ENCODE peak calls at places on chromosomes 3 and 15, in seven cellular contexts. One of them, this sample, is unnamed.
A peak's percentile ranks its signal among the peaks of the same experiment; 100 is the strongest.

GRCh38 chr3:186953011-186953487 is 22.7 kb downstream of the ST6GAL1 start:
- DNase-seq in H9: no peak
- DNase-seq in fibroblast of pulmonary artery: peak; percentile 69
- DNase-seq in dorsolateral prefrontal cortex: no peak
- DNase-seq in RWPE1: no peak
- DNase-seq in GM23338: no peak
- DNase-seq in transverse colon: no peak
- DNase-seq in this sample: no peak

GRCh38 chr3:192831111-192831644 is 86.5 kb downstream of the MB21D2 start:
- DNase-seq in H9: no peak
- DNase-seq in fibroblast of pulmonary artery: peak; percentile 82
- DNase-seq in dorsolateral prefrontal cortex: no peak
- DNase-seq in RWPE1: no peak
- DNase-seq in GM23338: no peak
- DNase-seq in transverse colon: no peak
- DNase-seq in this sample: no peak

GRCh38 chr3:53773586-53774368 is 72.4 kb downstream of the CHDH start:
- DNase-seq in H9: no peak
- DNase-seq in fibroblast of pulmonary artery: peak; percentile 76
- DNase-seq in dorsolateral prefrontal cortex: peak; percentile 53
- DNase-seq in RWPE1: no peak
- DNase-seq in GM23338: no peak
- DNase-seq in transverse colon: no peak
- DNase-seq in this sample: peak; percentile 32

GRCh38 chr3:123390865-123391613 is 57.9 kb downstream of the ADCY5 start:
- DNase-seq in H9: no peak
- DNase-seq in fibroblast of pulmonary artery: no peak
- DNase-seq in dorsolateral prefrontal cortex: no peak
- DNase-seq in RWPE1: no peak
- DNase-seq in GM23338: no peak
- DNase-seq in transverse colon: no peak
- DNase-seq in this sample: no peak

GRCh38 chr3:181363231-181363630 is 348.5 kb upstream of the SOX2 start:
- DNase-seq in H9: no peak
- DNase-seq in fibroblast of pulmonary artery: no peak
- DNase-seq in dorsolateral prefrontal cortex: no peak
- DNase-seq in RWPE1: no peak
- DNase-seq in GM23338: no peak
- DNase-seq in transverse colon: no peak
- DNase-seq in this sample: no peak

GRCh38 chr3:39990532-39990931 is 181.1 kb downstream of the MYRIP start:
- DNase-seq in H9: peak; percentile 32
- DNase-seq in fibroblast of pulmonary artery: peak; percentile 74
- DNase-seq in dorsolateral prefrontal cortex: no peak
- DNase-seq in RWPE1: peak; percentile 44
- DNase-seq in GM23338: peak; percentile 83
- DNase-seq in transverse colon: peak; percentile 18
- DNase-seq in this sample: no peak

GRCh38 chr15:27638950-27639349 is 460.2 kb downstream of the OCA2 start:
- DNase-seq in H9: no peak
- DNase-seq in fibroblast of pulmonary artery: no peak
- DNase-seq in dorsolateral prefrontal cortex: no peak
- DNase-seq in RWPE1: no peak
- DNase-seq in GM23338: peak; percentile 44
- DNase-seq in transverse colon: no peak
- DNase-seq in this sample: no peak

GRCh38 chr3:24166518-24166917 is 221.4 kb downstream of the NR1D2 start:
- DNase-seq in H9: no peak
- DNase-seq in fibroblast of pulmonary artery: no peak
- DNase-seq in dorsolateral prefrontal cortex: no peak
- DNase-seq in RWPE1: no peak
- DNase-seq in GM23338: peak; percentile 59
- DNase-seq in transverse colon: no peak
- DNase-seq in this sample: no peak

GRCh38 chr3:195154111-195154791 is 116.7 kb downstream of the XXYLT1 start:
- DNase-seq in H9: no peak
- DNase-seq in fibroblast of pulmonary artery: peak; percentile 76
- DNase-seq in dorsolateral prefrontal cortex: no peak
- DNase-seq in RWPE1: no peak
- DNase-seq in GM23338: no peak
- DNase-seq in transverse colon: no peak
- DNase-seq in this sample: no peak

GRCh38 chr3:59016930-59017616 is 32.8 kb downstream of the CFAP20DC start:
- DNase-seq in H9: no peak
- DNase-seq in fibroblast of pulmonary artery: no peak
- DNase-seq in dorsolateral prefrontal cortex: no peak
- DNase-seq in RWPE1: no peak
- DNase-seq in GM23338: no peak
- DNase-seq in transverse colon: no peak
- DNase-seq in this sample: no peak

GRCh38 chr3:50648944-50649343 is 25.8 kb upstream of the DOCK3 start:
- DNase-seq in H9: no peak
- DNase-seq in fibroblast of pulmonary artery: no peak
- DNase-seq in dorsolateral prefrontal cortex: no peak
- DNase-seq in RWPE1: no peak
- DNase-seq in GM23338: no peak
- DNase-seq in transverse colon: no peak
- DNase-seq in this sample: no peak

GRCh38 chr3:17577795-17578520 is 164.5 kb downstream of the TBC1D5 start:
- DNase-seq in H9: no peak
- DNase-seq in fibroblast of pulmonary artery: peak; percentile 39
- DNase-seq in dorsolateral prefrontal cortex: no peak
- DNase-seq in RWPE1: peak; percentile 1
- DNase-seq in GM23338: no peak
- DNase-seq in transverse colon: no peak
- DNase-seq in this sample: no peak

GRCh38 chr3:134737520-134737919 is 57.5 kb upstream of the EPHB1 start:
- DNase-seq in H9: no peak
- DNase-seq in fibroblast of pulmonary artery: no peak
- DNase-seq in dorsolateral prefrontal cortex: no peak
- DNase-seq in RWPE1: no peak
- DNase-seq in GM23338: no peak
- DNase-seq in transverse colon: no peak
- DNase-seq in this sample: no peak

GRCh38 chr3:172104471-172105072 is 65.2 kb downstream of the FNDC3B start:
- DNase-seq in H9: peak; percentile 73
- DNase-seq in fibroblast of pulmonary artery: peak; percentile 57
- DNase-seq in dorsolateral prefrontal cortex: no peak
- DNase-seq in RWPE1: no peak
- DNase-seq in GM23338: peak; percentile 88
- DNase-seq in transverse colon: no peak
- DNase-seq in this sample: no peak

GRCh38 chr15:42001236-42001635 is 19.6 kb downstream of the PLA2G4E start:
- DNase-seq in H9: no peak
- DNase-seq in fibroblast of pulmonary artery: no peak
- DNase-seq in dorsolateral prefrontal cortex: no peak
- DNase-seq in RWPE1: no peak
- DNase-seq in GM23338: no peak
- DNase-seq in transverse colon: no peak
- DNase-seq in this sample: no peak

GRCh38 chr3:111723293-111723963 is 128.3 kb upstream of the ZBED2 start:
- DNase-seq in H9: no peak
- DNase-seq in fibroblast of pulmonary artery: peak; percentile 92
- DNase-seq in dorsolateral prefrontal cortex: no peak
- DNase-seq in RWPE1: no peak
- DNase-seq in GM23338: no peak
- DNase-seq in transverse colon: no peak
- DNase-seq in this sample: no peak

GRCh38 chr3:10017636-10018292 is 8.5 kb upstream of the FANCD2 start:
- DNase-seq in H9: no peak
- DNase-seq in fibroblast of pulmonary artery: peak; percentile 43
- DNase-seq in dorsolateral prefrontal cortex: no peak
- DNase-seq in RWPE1: no peak
- DNase-seq in GM23338: no peak
- DNase-seq in transverse colon: no peak
- DNase-seq in this sample: no peak

GRCh38 chr15:79299836-79300235 is 11.1 kb upstream of the TMED3 start:
- DNase-seq in H9: no peak
- DNase-seq in fibroblast of pulmonary artery: no peak
- DNase-seq in dorsolateral prefrontal cortex: no peak
- DNase-seq in RWPE1: no peak
- DNase-seq in GM23338: no peak
- DNase-seq in transverse colon: no peak
- DNase-seq in this sample: no peak

GRCh38 chr15:79292011-79292410 is 9.5 kb downstream of the ANKRD34C start:
- DNase-seq in H9: no peak
- DNase-seq in fibroblast of pulmonary artery: no peak
- DNase-seq in dorsolateral prefrontal cortex: no peak
- DNase-seq in RWPE1: no peak
- DNase-seq in GM23338: no peak
- DNase-seq in transverse colon: no peak
- DNase-seq in this sample: no peak

GRCh38 chr15:79290642-79291275 is 8.2 kb downstream of the ANKRD34C start:
- DNase-seq in H9: no peak
- DNase-seq in fibroblast of pulmonary artery: no peak
- DNase-seq in dorsolateral prefrontal cortex: no peak
- DNase-seq in RWPE1: no peak
- DNase-seq in GM23338: no peak
- DNase-seq in transverse colon: no peak
- DNase-seq in this sample: no peak

GRCh38 chr15:79294075-79294474 is 11.6 kb downstream of the ANKRD34C start:
- DNase-seq in H9: no peak
- DNase-seq in fibroblast of pulmonary artery: no peak
- DNase-seq in dorsolateral prefrontal cortex: no peak
- DNase-seq in RWPE1: no peak
- DNase-seq in GM23338: peak; percentile 27
- DNase-seq in transverse colon: no peak
- DNase-seq in this sample: no peak

DNA sequence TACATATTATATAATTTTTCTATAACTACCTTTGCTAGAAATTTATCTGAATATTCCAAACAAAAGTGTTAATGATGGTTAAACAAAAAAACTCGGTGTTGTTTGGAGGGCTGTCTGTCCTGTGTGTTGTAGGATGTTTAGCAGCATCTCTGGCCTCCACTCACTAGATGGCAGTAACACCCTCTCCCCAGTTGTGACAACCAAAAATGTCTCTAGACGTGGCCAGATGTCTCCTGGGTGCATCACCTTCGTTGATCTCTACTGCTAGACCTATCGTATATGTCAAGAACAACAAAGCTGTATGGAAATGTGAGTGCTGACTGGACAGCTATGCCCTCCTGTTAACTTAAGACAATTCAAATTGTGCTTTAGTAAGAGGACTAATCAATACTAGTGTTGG is 14.1 kb downstream of the ANKRD34C start:
- DNase-seq in H9: no peak
- DNase-seq in fibroblast of pulmonary artery: no peak
- DNase-seq in dorsolateral prefrontal cortex: no peak
- DNase-seq in RWPE1: no peak
- DNase-seq in GM23338: peak; percentile 34
- DNase-seq in transverse colon: no peak
- DNase-seq in this sample: no peak
- TF ChIP-seq CTCF in H9: peak; percentile 56
- TF ChIP-seq CTCF in fibroblast of pulmonary artery: peak; percentile 15
- TF ChIP-seq CTCF in dorsolateral prefrontal cortex: no peak
- TF ChIP-seq CTCF in RWPE1: no peak
- TF ChIP-seq CTCF in GM23338: peak; percentile 47
- TF ChIP-seq CTCF in transverse colon: no peak
- TF ChIP-seq CTCF in this sample: no peak

GRCh38 chr3:141362736-141363135 is 5.6 kb upstream of the ZBTB38 start:
- DNase-seq in H9: no peak
- DNase-seq in fibroblast of pulmonary artery: no peak
- DNase-seq in dorsolateral prefrontal cortex: no peak
- DNase-seq in RWPE1: no peak
- DNase-seq in GM23338: no peak
- DNase-seq in transverse colon: no peak
- DNase-seq in this sample: no peak

GRCh38 chr3:141365206-141365605 is 3.1 kb upstream of the ZBTB38 start:
- DNase-seq in H9: no peak
- DNase-seq in fibroblast of pulmonary artery: no peak
- DNase-seq in dorsolateral prefrontal cortex: no peak
- DNase-seq in RWPE1: no peak
- DNase-seq in GM23338: no peak
- DNase-seq in transverse colon: no peak
- DNase-seq in this sample: no peak

GRCh38 chr3:141355242-141355641 is 13.1 kb upstream of the ZBTB38 start:
- DNase-seq in H9: no peak
- DNase-seq in fibroblast of pulmonary artery: no peak
- DNase-seq in dorsolateral prefrontal cortex: no peak
- DNase-seq in RWPE1: no peak
- DNase-seq in GM23338: no peak
- DNase-seq in transverse colon: no peak
- DNase-seq in this sample: no peak

GRCh38 chr3:141366285-141367037 is 1.8 kb upstream of the ZBTB38 start:
- DNase-seq in H9: no peak
- DNase-seq in fibroblast of pulmonary artery: peak; percentile 96
- DNase-seq in dorsolateral prefrontal cortex: no peak
- DNase-seq in RWPE1: peak; percentile 42
- DNase-seq in GM23338: no peak
- DNase-seq in transverse colon: peak; percentile 61
- DNase-seq in this sample: no peak

DNA sequence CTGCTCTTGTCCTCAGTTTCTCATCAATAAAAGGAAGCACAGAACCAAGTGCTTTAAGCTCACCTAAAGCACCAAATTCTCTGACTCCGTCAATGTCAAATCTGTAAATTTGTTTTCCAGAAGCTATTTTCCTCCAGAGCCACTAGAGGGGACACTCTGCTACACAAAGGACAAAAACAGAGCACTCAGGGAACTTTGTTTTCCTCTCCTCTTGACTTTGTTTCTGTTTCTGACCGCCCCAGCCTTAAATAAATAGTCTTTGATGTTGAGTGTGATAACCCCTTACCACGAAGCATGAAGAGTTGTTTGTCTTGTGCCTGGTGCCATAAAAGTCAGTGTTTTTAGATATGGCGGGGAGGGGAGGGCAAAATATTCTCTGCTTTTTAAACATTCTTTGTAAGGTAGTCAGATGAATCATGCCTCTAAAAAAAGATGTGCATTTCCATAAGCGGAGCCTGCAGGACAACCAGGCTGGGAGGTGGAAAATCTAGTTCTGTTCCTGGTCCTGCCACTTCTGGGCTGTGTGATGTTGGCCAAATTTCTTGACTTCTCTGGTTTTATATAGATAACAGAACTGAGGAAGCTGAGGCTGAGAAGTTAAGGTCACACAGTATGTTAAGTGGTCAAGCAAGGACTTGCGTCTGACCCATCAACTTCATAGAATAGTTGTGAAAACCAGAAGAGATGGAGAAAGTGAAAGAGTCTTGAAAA is 7.3 kb upstream of the ZBTB38 start:
- DNase-seq in H9: no peak
- DNase-seq in fibroblast of pulmonary artery: peak; percentile 92
- DNase-seq in dorsolateral prefrontal cortex: no peak
- DNase-seq in RWPE1: peak; percentile 57
- DNase-seq in GM23338: peak; percentile 78
- DNase-seq in transverse colon: no peak
- DNase-seq in this sample: no peak
- TF ChIP-seq CTCF in H9: peak; percentile 81
- TF ChIP-seq CTCF in fibroblast of pulmonary artery: peak; percentile 76
- TF ChIP-seq CTCF in dorsolateral prefrontal cortex: peak; percentile 76
- TF ChIP-seq CTCF in RWPE1: peak; percentile 80
- TF ChIP-seq CTCF in GM23338: peak; percentile 82
- TF ChIP-seq CTCF in transverse colon: peak; percentile 70
- TF ChIP-seq CTCF in this sample: no peak

GRCh38 chr3:30193625-30194044 is 412.8 kb upstream of the TGFBR2 start:
- DNase-seq in H9: no peak
- DNase-seq in fibroblast of pulmonary artery: no peak
- DNase-seq in dorsolateral prefrontal cortex: no peak
- DNase-seq in RWPE1: no peak
- DNase-seq in GM23338: no peak
- DNase-seq in transverse colon: no peak
- DNase-seq in this sample: no peak
- TF ChIP-seq CTCF in H9: no peak
- TF ChIP-seq CTCF in fibroblast of pulmonary artery: no peak
- TF ChIP-seq CTCF in dorsolateral prefrontal cortex: no peak
- TF ChIP-seq CTCF in RWPE1: no peak
- TF ChIP-seq CTCF in GM23338: no peak
- TF ChIP-seq CTCF in transverse colon: no peak
- TF ChIP-seq CTCF in this sample: no peak

GRCh38 chr15:90895571-90896117 is 7.5 kb upstream of the MAN2A2 start:
- DNase-seq in H9: no peak
- DNase-seq in fibroblast of pulmonary artery: peak; percentile 12
- DNase-seq in dorsolateral prefrontal cortex: peak; percentile 77
- DNase-seq in RWPE1: no peak
- DNase-seq in GM23338: peak; percentile 71
- DNase-seq in transverse colon: no peak
- DNase-seq in this sample: no peak
- TF ChIP-seq CTCF in H9: peak; percentile 40
- TF ChIP-seq CTCF in fibroblast of pulmonary artery: no peak
- TF ChIP-seq CTCF in dorsolateral prefrontal cortex: peak; percentile 33
- TF ChIP-seq CTCF in RWPE1: no peak
- TF ChIP-seq CTCF in GM23338: peak; percentile 21
- TF ChIP-seq CTCF in transverse colon: no peak
- TF ChIP-seq CTCF in this sample: no peak

This sample was measured in omental fat pad.